ENCODE peak calls at places on chromosomes 11 and 22, in seven cellular contexts. One of them, this sample, is unnamed.

GRCh38 chr22:19933328-19934241 is 8.0 kb upstream of the COMT start:
- DNase-seq in left ventricle myocardium inferior: no peak
- DNase-seq in AG10803: no peak
- DNase-seq in HFF-Myc: no peak
- DNase-seq in endothelial cell of umbilical vein: no peak
- DNase-seq in left lung: no peak
- DNase-seq in astrocyte of the cerebellum: no peak
- DNase-seq in this sample: no peak

GRCh38 chr11:77101043-77101537 is 1.6 kb upstream of the OMP start:
- DNase-seq in left ventricle myocardium inferior: no peak
- DNase-seq in AG10803: peak; percentile 22
- DNase-seq in HFF-Myc: no peak
- DNase-seq in endothelial cell of umbilical vein: peak; percentile 30
- DNase-seq in left lung: no peak
- DNase-seq in astrocyte of the cerebellum: no peak
- DNase-seq in this sample: no peak

GRCh38 chr22:21909871-21910270 is 42.4 kb upstream of the MAPK1 start:
- DNase-seq in left ventricle myocardium inferior: no peak
- DNase-seq in AG10803: no peak
- DNase-seq in HFF-Myc: no peak
- DNase-seq in endothelial cell of umbilical vein: no peak
- DNase-seq in left lung: no peak
- DNase-seq in astrocyte of the cerebellum: no peak
- DNase-seq in this sample: no peak

GRCh38 chr22:19970479-19971275 is 29.1 kb upstream of the TXNRD2 start:
- DNase-seq in left ventricle myocardium inferior: peak; percentile 71
- DNase-seq in AG10803: peak; percentile 51
- DNase-seq in HFF-Myc: no peak
- DNase-seq in endothelial cell of umbilical vein: peak; percentile 56
- DNase-seq in left lung: peak; percentile 65
- DNase-seq in astrocyte of the cerebellum: no peak
- DNase-seq in this sample: no peak

GRCh38 chr22:47813661-47814060 is 1051.2 kb downstream of the TBC1D22A start:
- DNase-seq in left ventricle myocardium inferior: no peak
- DNase-seq in AG10803: no peak
- DNase-seq in HFF-Myc: no peak
- DNase-seq in endothelial cell of umbilical vein: no peak
- DNase-seq in left lung: no peak
- DNase-seq in astrocyte of the cerebellum: no peak
- DNase-seq in this sample: no peak

GRCh38 chr22:43396934-43397457 is 14.8 kb upstream of the MPPED1 start:
- DNase-seq in left ventricle myocardium inferior: no peak
- DNase-seq in AG10803: no peak
- DNase-seq in HFF-Myc: no peak
- DNase-seq in endothelial cell of umbilical vein: no peak
- DNase-seq in left lung: no peak
- DNase-seq in astrocyte of the cerebellum: no peak
- DNase-seq in this sample: no peak

GRCh38 chr22:33871935-33872334 is 48.3 kb downstream of the LARGE1 start:
- DNase-seq in left ventricle myocardium inferior: no peak
- DNase-seq in AG10803: no peak
- DNase-seq in HFF-Myc: no peak
- DNase-seq in endothelial cell of umbilical vein: no peak
- DNase-seq in left lung: no peak
- DNase-seq in astrocyte of the cerebellum: no peak
- DNase-seq in this sample: no peak

GRCh38 chr22:37259540-37260029 is 15.5 kb upstream of the RAC2 start:
- DNase-seq in left ventricle myocardium inferior: no peak
- DNase-seq in AG10803: peak; percentile 46
- DNase-seq in HFF-Myc: no peak
- DNase-seq in endothelial cell of umbilical vein: peak; percentile 60
- DNase-seq in left lung: peak; percentile 31
- DNase-seq in astrocyte of the cerebellum: no peak
- DNase-seq in this sample: no peak

GRCh38 chr11:70060611-70061293 is 17.4 kb upstream of the ANO1 start:
- DNase-seq in left ventricle myocardium inferior: no peak
- DNase-seq in AG10803: no peak
- DNase-seq in HFF-Myc: no peak
- DNase-seq in endothelial cell of umbilical vein: no peak
- DNase-seq in left lung: no peak
- DNase-seq in astrocyte of the cerebellum: no peak
- DNase-seq in this sample: no peak

GRCh38 chr11:72777755-72778278 is 16.0 kb downstream of the STARD10 start:
- DNase-seq in left ventricle myocardium inferior: no peak
- DNase-seq in AG10803: no peak
- DNase-seq in HFF-Myc: no peak
- DNase-seq in endothelial cell of umbilical vein: no peak
- DNase-seq in left lung: no peak
- DNase-seq in astrocyte of the cerebellum: no peak
- DNase-seq in this sample: no peak

GRCh38 chr11:9074338-9075029 is 16.9 kb downstream of the SCUBE2 start:
- DNase-seq in left ventricle myocardium inferior: no peak
- DNase-seq in AG10803: no peak
- DNase-seq in HFF-Myc: no peak
- DNase-seq in endothelial cell of umbilical vein: no peak
- DNase-seq in left lung: no peak
- DNase-seq in astrocyte of the cerebellum: no peak
- DNase-seq in this sample: no peak

GRCh38 chr11:110317516-110317932 is 21.1 kb upstream of the RDX start:
- DNase-seq in left ventricle myocardium inferior: no peak
- DNase-seq in AG10803: no peak
- DNase-seq in HFF-Myc: no peak
- DNase-seq in endothelial cell of umbilical vein: peak; percentile 98
- DNase-seq in left lung: no peak
- DNase-seq in astrocyte of the cerebellum: no peak
- DNase-seq in this sample: no peak

GRCh38 chr11:44361883-44362282 is 51.9 kb upstream of the ALX4 start:
- DNase-seq in left ventricle myocardium inferior: no peak
- DNase-seq in AG10803: peak; percentile 1
- DNase-seq in HFF-Myc: no peak
- DNase-seq in endothelial cell of umbilical vein: no peak
- DNase-seq in left lung: no peak
- DNase-seq in astrocyte of the cerebellum: no peak
- DNase-seq in this sample: no peak

GRCh38 chr11:2432628-2433071 is 11.7 kb downstream of the TRPM5 start:
- DNase-seq in left ventricle myocardium inferior: peak; percentile 6
- DNase-seq in AG10803: no peak
- DNase-seq in HFF-Myc: no peak
- DNase-seq in endothelial cell of umbilical vein: no peak
- DNase-seq in left lung: no peak
- DNase-seq in astrocyte of the cerebellum: no peak
- DNase-seq in this sample: no peak

GRCh38 chr11:63132985-63133775 is 10.8 kb downstream of the SLC22A24 start:
- DNase-seq in left ventricle myocardium inferior: no peak
- DNase-seq in AG10803: no peak
- DNase-seq in HFF-Myc: no peak
- DNase-seq in endothelial cell of umbilical vein: no peak
- DNase-seq in left lung: no peak
- DNase-seq in astrocyte of the cerebellum: no peak
- DNase-seq in this sample: no peak

GRCh38 chr11:15800121-15800800 is 556.1 kb downstream of the SOX6 start:
- DNase-seq in left ventricle myocardium inferior: peak; percentile 35
- DNase-seq in AG10803: peak; percentile 76
- DNase-seq in HFF-Myc: no peak
- DNase-seq in endothelial cell of umbilical vein: no peak
- DNase-seq in left lung: peak; percentile 77
- DNase-seq in astrocyte of the cerebellum: peak; percentile 89
- DNase-seq in this sample: no peak

GRCh38 chr11:74679513-74679865 is 51.7 kb downstream of the CHRDL2 start:
- DNase-seq in left ventricle myocardium inferior: no peak
- DNase-seq in AG10803: no peak
- DNase-seq in HFF-Myc: no peak
- DNase-seq in endothelial cell of umbilical vein: no peak
- DNase-seq in left lung: peak; percentile 13
- DNase-seq in astrocyte of the cerebellum: no peak
- DNase-seq in this sample: no peak

GRCh38 chr11:128179049-128179448 is 408.3 kb downstream of the ETS1 start:
- DNase-seq in left ventricle myocardium inferior: no peak
- DNase-seq in AG10803: peak; percentile 79
- DNase-seq in HFF-Myc: no peak
- DNase-seq in endothelial cell of umbilical vein: no peak
- DNase-seq in left lung: no peak
- DNase-seq in astrocyte of the cerebellum: no peak
- DNase-seq in this sample: no peak

GRCh38 chr11:12914401-12914912 is 94.7 kb upstream of the RASSF10 start:
- DNase-seq in left ventricle myocardium inferior: peak; percentile 75
- DNase-seq in AG10803: peak; percentile 90
- DNase-seq in HFF-Myc: peak; percentile 35
- DNase-seq in endothelial cell of umbilical vein: no peak
- DNase-seq in left lung: no peak
- DNase-seq in astrocyte of the cerebellum: peak; percentile 22
- DNase-seq in this sample: no peak

GRCh38 chr11:58762284-58763119 is 30.8 kb upstream of the GLYAT start:
- DNase-seq in left ventricle myocardium inferior: no peak
- DNase-seq in AG10803: no peak
- DNase-seq in HFF-Myc: no peak
- DNase-seq in endothelial cell of umbilical vein: no peak
- DNase-seq in left lung: no peak
- DNase-seq in astrocyte of the cerebellum: no peak
- DNase-seq in this sample: no peak

GRCh38 chr11:94020777-94021615 is at the start of gene HEPHL1:
- DNase-seq in left ventricle myocardium inferior: no peak
- DNase-seq in AG10803: no peak
- DNase-seq in HFF-Myc: peak; percentile 4
- DNase-seq in endothelial cell of umbilical vein: no peak
- DNase-seq in left lung: no peak
- DNase-seq in astrocyte of the cerebellum: no peak
- DNase-seq in this sample: no peak

GRCh38 chr11:62974848-62975522 is 9.8 kb downstream of the SLC22A6 start:
- DNase-seq in left ventricle myocardium inferior: peak; percentile 56
- DNase-seq in AG10803: no peak
- DNase-seq in HFF-Myc: peak; percentile 17
- DNase-seq in endothelial cell of umbilical vein: peak; percentile 15
- DNase-seq in left lung: no peak
- DNase-seq in astrocyte of the cerebellum: no peak
- DNase-seq in this sample: peak; percentile 3

GRCh38 chr11:76736266-76736665 is 46.9 kb upstream of the TSKU start:
- DNase-seq in left ventricle myocardium inferior: no peak
- DNase-seq in AG10803: no peak
- DNase-seq in HFF-Myc: no peak
- DNase-seq in endothelial cell of umbilical vein: no peak
- DNase-seq in left lung: no peak
- DNase-seq in astrocyte of the cerebellum: no peak
- DNase-seq in this sample: no peak

GRCh38 chr22:29587938-29588699 is 7.2 kb upstream of the NIPSNAP1 start:
- DNase-seq in left ventricle myocardium inferior: no peak
- DNase-seq in AG10803: peak; percentile 88
- DNase-seq in HFF-Myc: peak; percentile 47
- DNase-seq in endothelial cell of umbilical vein: peak; percentile 42
- DNase-seq in left lung: no peak
- DNase-seq in astrocyte of the cerebellum: peak; percentile 72
- DNase-seq in this sample: no peak

GRCh38 chr11:86818466-86819282 is 18.3 kb downstream of the PRSS23 start:
- DNase-seq in left ventricle myocardium inferior: no peak
- DNase-seq in AG10803: peak; percentile 77
- DNase-seq in HFF-Myc: peak; percentile 60
- DNase-seq in endothelial cell of umbilical vein: peak; percentile 84
- DNase-seq in left lung: no peak
- DNase-seq in astrocyte of the cerebellum: peak; percentile 78
- DNase-seq in this sample: no peak

GRCh38 chr11:96213500-96213899 is 129.5 kb downstream of the MAML2 start:
- DNase-seq in left ventricle myocardium inferior: no peak
- DNase-seq in AG10803: peak; percentile 66
- DNase-seq in HFF-Myc: no peak
- DNase-seq in endothelial cell of umbilical vein: peak; percentile 26
- DNase-seq in left lung: no peak
- DNase-seq in astrocyte of the cerebellum: peak; percentile 63
- DNase-seq in this sample: no peak

GRCh38 chr11:6531267-6531752 is 34.2 kb downstream of the DNHD1 start:
- DNase-seq in left ventricle myocardium inferior: no peak
- DNase-seq in AG10803: peak; percentile 48
- DNase-seq in HFF-Myc: peak; percentile 33
- DNase-seq in endothelial cell of umbilical vein: peak; percentile 75
- DNase-seq in left lung: no peak
- DNase-seq in astrocyte of the cerebellum: peak; percentile 24
- DNase-seq in this sample: no peak

GRCh38 chr22:27682438-27682837 is 119.1 kb downstream of the MN1 start:
- DNase-seq in left ventricle myocardium inferior: no peak
- DNase-seq in AG10803: no peak
- DNase-seq in HFF-Myc: no peak
- DNase-seq in endothelial cell of umbilical vein: no peak
- DNase-seq in left lung: no peak
- DNase-seq in astrocyte of the cerebellum: no peak
- DNase-seq in this sample: no peak
- TF ChIP-seq CTCF in left ventricle myocardium inferior: peak; percentile 36
- TF ChIP-seq CTCF in AG10803: peak; percentile 18
- TF ChIP-seq CTCF in HFF-Myc: peak; percentile 26
- TF ChIP-seq CTCF in endothelial cell of umbilical vein: peak; percentile 25
- TF ChIP-seq CTCF in left lung: no peak
- TF ChIP-seq CTCF in astrocyte of the cerebellum: peak; percentile 35
- TF ChIP-seq CTCF in this sample: peak; percentile 70

DNA sequence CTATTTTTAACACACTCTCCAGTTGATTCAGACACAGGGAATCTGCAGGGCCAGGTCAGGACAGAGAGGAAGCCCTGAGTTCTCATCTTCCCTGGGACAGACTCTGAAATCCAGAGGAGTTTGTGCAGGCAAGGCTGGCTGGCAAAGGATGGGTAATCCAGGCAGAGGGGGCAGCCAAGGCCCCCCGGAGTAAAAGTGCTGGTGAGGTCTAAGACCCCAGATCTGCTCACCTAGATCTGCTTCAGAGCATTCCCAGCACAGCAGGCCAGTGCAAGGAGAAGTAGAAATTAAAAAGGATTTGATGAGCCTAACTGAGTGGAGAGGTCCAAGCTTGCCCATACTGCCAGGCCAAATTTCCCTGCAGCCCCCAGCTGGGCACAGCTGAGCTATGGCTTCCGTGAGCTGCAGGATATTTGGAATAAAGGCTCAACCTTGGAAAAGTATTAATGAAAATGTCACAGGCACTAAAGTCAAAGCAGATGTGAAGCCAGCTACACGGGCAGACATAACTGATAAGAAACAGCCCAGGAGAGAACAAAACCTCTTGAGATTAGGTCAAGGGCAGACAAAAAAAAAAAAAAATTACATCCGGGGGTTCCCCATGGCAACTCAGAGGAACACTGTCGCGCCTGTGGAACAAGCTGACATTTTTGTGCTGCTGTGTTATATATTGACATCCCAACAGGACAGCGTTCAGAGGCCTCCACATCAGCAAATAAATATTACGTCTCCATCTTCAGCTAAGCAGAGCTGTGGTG is 40.9 kb upstream of the MN1 start:
- DNase-seq in left ventricle myocardium inferior: no peak
- DNase-seq in AG10803: no peak
- DNase-seq in HFF-Myc: no peak
- DNase-seq in endothelial cell of umbilical vein: no peak
- DNase-seq in left lung: no peak
- DNase-seq in astrocyte of the cerebellum: no peak
- DNase-seq in this sample: no peak
- H3K4me3 ChIP-seq in left ventricle myocardium inferior: no peak overlapping the region
- H3K4me3 ChIP-seq in AG10803: no peak overlapping the region
- H3K4me3 ChIP-seq in HFF-Myc: no peak overlapping the region
- H3K4me3 ChIP-seq in endothelial cell of umbilical vein: no peak overlapping the region
- H3K4me3 ChIP-seq in left lung: no peak overlapping the region
- H3K4me3 ChIP-seq in astrocyte of the cerebellum: no peak overlapping the region
- H3K4me3 ChIP-seq in this sample: no peak overlapping the region

GRCh38 chr22:42296381-42296853 is 26.0 kb upstream of the TCF20 start:
- DNase-seq in left ventricle myocardium inferior: peak; percentile 51
- DNase-seq in AG10803: no peak
- DNase-seq in HFF-Myc: no peak
- DNase-seq in endothelial cell of umbilical vein: no peak
- DNase-seq in left lung: no peak
- DNase-seq in astrocyte of the cerebellum: no peak
- DNase-seq in this sample: no peak
- TF ChIP-seq CTCF in left ventricle myocardium inferior: no peak
- TF ChIP-seq CTCF in AG10803: no peak
- TF ChIP-seq CTCF in HFF-Myc: peak; percentile 29
- TF ChIP-seq CTCF in endothelial cell of umbilical vein: peak; percentile 32
- TF ChIP-seq CTCF in left lung: no peak
- TF ChIP-seq CTCF in astrocyte of the cerebellum: peak; percentile 25
- TF ChIP-seq CTCF in this sample: peak; percentile 58

GRCh38 chr22:40679964-40680818 is 907 bp downstream of the MCHR1 start:
- DNase-seq in left ventricle myocardium inferior: no peak
- DNase-seq in AG10803: peak; percentile 58
- DNase-seq in HFF-Myc: no peak
- DNase-seq in endothelial cell of umbilical vein: peak; percentile 38
- DNase-seq in left lung: no peak
- DNase-seq in astrocyte of the cerebellum: no peak
- DNase-seq in this sample: no peak
- H3K4me3 ChIP-seq in left ventricle myocardium inferior: peak overlapping the region; percentile 53
- H3K4me3 ChIP-seq in AG10803: peak overlapping the region; percentile 47
- H3K4me3 ChIP-seq in HFF-Myc: no peak overlapping the region
- H3K4me3 ChIP-seq in endothelial cell of umbilical vein: no peak overlapping the region
- H3K4me3 ChIP-seq in left lung: no peak overlapping the region
- H3K4me3 ChIP-seq in astrocyte of the cerebellum: no peak overlapping the region
- H3K4me3 ChIP-seq in this sample: peak overlapping the region; percentile 37